ENCODE peak calls at places on chromosomes 4 and X, in four cellular contexts. One of them, this sample, is unnamed.
A peak's percentile ranks its signal among the peaks of the same experiment; 100 is the strongest.

GRCh38 chr4:186770446-186771175 is 47.0 kb upstream of the FAT1 start:
- DNase-seq in spleen: no peak
- DNase-seq in AG09309: peak; percentile 73
- DNase-seq in fibroblast of the aortic adventitia: peak; percentile 26
- DNase-seq in this sample: no peak

GRCh38 chrX:24498181-24498580 is 33.1 kb downstream of the PDK3 start:
- DNase-seq in spleen: no peak
- DNase-seq in fibroblast of the aortic adventitia: peak; percentile 39
- DNase-seq in AG09309: no peak
- DNase-seq in this sample: peak; percentile 31

GRCh38 chr4:48778431-48779094 is 1.5 kb downstream of the FRYL start:
- DNase-seq in AG09309: no peak
- DNase-seq in spleen: no peak
- DNase-seq in fibroblast of the aortic adventitia: peak; percentile 65
- DNase-seq in this sample: no peak

GRCh38 chr4:3524920-3525319 is 7.3 kb downstream of the LRPAP1 start:
- DNase-seq in fibroblast of the aortic adventitia: no peak
- DNase-seq in spleen: peak; percentile 66
- DNase-seq in AG09309: no peak
- DNase-seq in this sample: no peak

GRCh38 chr4:143346208-143346607 is 9.5 kb downstream of the GAB1 start:
- DNase-seq in spleen: no peak
- DNase-seq in fibroblast of the aortic adventitia: no peak
- DNase-seq in AG09309: no peak
- DNase-seq in this sample: no peak

GRCh38 chrX:73289039-73289438 is 74.4 kb upstream of the NAP1L2 start:
- DNase-seq in fibroblast of the aortic adventitia: no peak
- DNase-seq in AG09309: no peak
- DNase-seq in spleen: no peak
- DNase-seq in this sample: no peak

GRCh38 chr4:89193828-89194227 is 82.5 kb downstream of the TIGD2 start:
- DNase-seq in fibroblast of the aortic adventitia: no peak
- DNase-seq in AG09309: no peak
- DNase-seq in spleen: no peak
- DNase-seq in this sample: no peak

GRCh38 chrX:106286053-106286650 is 118.0 kb downstream of the PWWP3B start:
- DNase-seq in spleen: no peak
- DNase-seq in fibroblast of the aortic adventitia: no peak
- DNase-seq in AG09309: no peak
- DNase-seq in this sample: no peak

GRCh38 chr4:75552452-75552851 is 3.4 kb upstream of the ODAPH start:
- DNase-seq in fibroblast of the aortic adventitia: no peak
- DNase-seq in spleen: no peak
- DNase-seq in AG09309: no peak
- DNase-seq in this sample: no peak

GRCh38 chr4:160129439-160129838 is 1026.6 kb downstream of the RAPGEF2 start:
- DNase-seq in spleen: no peak
- DNase-seq in fibroblast of the aortic adventitia: no peak
- DNase-seq in AG09309: no peak
- DNase-seq in this sample: peak; percentile 64

GRCh38 chr4:113131621-113132020 is 82.2 kb downstream of the ANK2 start:
- DNase-seq in AG09309: no peak
- DNase-seq in fibroblast of the aortic adventitia: no peak
- DNase-seq in spleen: no peak
- DNase-seq in this sample: no peak

GRCh38 chr4:112889619-112890294 is 159.7 kb upstream of the ANK2 start:
- DNase-seq in fibroblast of the aortic adventitia: peak; percentile 90
- DNase-seq in AG09309: peak; percentile 82
- DNase-seq in spleen: no peak
- DNase-seq in this sample: no peak

GRCh38 chr4:112562254-112562653 is 46.3 kb upstream of the NEUROG2 start:
- DNase-seq in spleen: no peak
- DNase-seq in AG09309: no peak
- DNase-seq in fibroblast of the aortic adventitia: no peak
- DNase-seq in this sample: no peak

GRCh38 chr4:89434364-89434988 is 126.9 kb upstream of the GPRIN3 start:
- DNase-seq in fibroblast of the aortic adventitia: peak; percentile 37
- DNase-seq in spleen: no peak
- DNase-seq in AG09309: peak; percentile 1
- DNase-seq in this sample: peak; percentile 15

GRCh38 chrX:2176733-2177132 is 324.0 kb downstream of the DHRSX start:
- DNase-seq in spleen: no peak
- DNase-seq in AG09309: no peak
- DNase-seq in fibroblast of the aortic adventitia: no peak
- DNase-seq in this sample: no peak

GRCh38 chrX:49155243-49155899 is 7.2 kb upstream of the MAGIX start:
- DNase-seq in AG09309: no peak
- DNase-seq in spleen: no peak
- DNase-seq in fibroblast of the aortic adventitia: peak; percentile 63
- DNase-seq in this sample: peak; percentile 42

GRCh38 chrX:20653070-20653469 is 386.4 kb upstream of the RPS6KA3 start:
- DNase-seq in AG09309: no peak
- DNase-seq in spleen: no peak
- DNase-seq in fibroblast of the aortic adventitia: no peak
- DNase-seq in this sample: no peak

GRCh38 chr4:73446336-73446938 is 10.4 kb downstream of the AFP start:
- DNase-seq in fibroblast of the aortic adventitia: peak; percentile 65
- DNase-seq in spleen: no peak
- DNase-seq in AG09309: no peak
- DNase-seq in this sample: peak; percentile 32

GRCh38 chr4:28354874-28355273 is 1494.2 kb downstream of the STIM2 start:
- DNase-seq in AG09309: no peak
- DNase-seq in spleen: no peak
- DNase-seq in fibroblast of the aortic adventitia: no peak
- DNase-seq in this sample: no peak

GRCh38 chrX:78708171-78708570 is 39.3 kb upstream of the LPAR4 start:
- DNase-seq in fibroblast of the aortic adventitia: peak; percentile 58
- DNase-seq in spleen: no peak
- DNase-seq in AG09309: peak; percentile 10
- DNase-seq in this sample: peak; percentile 16

GRCh38 chr4:10205223-10205622 is 88.6 kb upstream of the WDR1 start:
- DNase-seq in spleen: no peak
- DNase-seq in fibroblast of the aortic adventitia: peak; percentile 53
- DNase-seq in AG09309: no peak
- DNase-seq in this sample: no peak

GRCh38 chr4:11954093-11954492 is 525.4 kb upstream of the HS3ST1 start:
- DNase-seq in AG09309: no peak
- DNase-seq in fibroblast of the aortic adventitia: peak; percentile 80
- DNase-seq in spleen: no peak
- DNase-seq in this sample: peak; percentile 1

GRCh38 chr4:41214158-41215146 is at the start of gene APBB2:
- DNase-seq in spleen: peak; percentile 87
- DNase-seq in fibroblast of the aortic adventitia: peak; percentile 95
- DNase-seq in AG09309: peak; percentile 84
- DNase-seq in this sample: peak; percentile 93

GRCh38 chrX:142089193-142089592 is 115.9 kb downstream of the MAGEC2 start:
- DNase-seq in spleen: no peak
- DNase-seq in fibroblast of the aortic adventitia: peak; percentile 4
- DNase-seq in AG09309: no peak
- DNase-seq in this sample: no peak

GRCh38 chr4:77600521-77601451 is 4.8 kb upstream of the CXCL13 start:
- DNase-seq in fibroblast of the aortic adventitia: peak; percentile 52
- DNase-seq in spleen: no peak
- DNase-seq in AG09309: no peak
- DNase-seq in this sample: peak; percentile 15

GRCh38 chr4:77593993-77594392 is 11.6 kb upstream of the CXCL13 start:
- DNase-seq in fibroblast of the aortic adventitia: no peak
- DNase-seq in AG09309: no peak
- DNase-seq in spleen: no peak
- DNase-seq in this sample: no peak

GRCh38 chr4:77595361-77595973 is 10.2 kb upstream of the CXCL13 start:
- DNase-seq in fibroblast of the aortic adventitia: no peak
- DNase-seq in spleen: no peak
- DNase-seq in AG09309: no peak
- DNase-seq in this sample: no peak

GRCh38 chr4:77601614-77602187 is 3.9 kb upstream of the CXCL13 start:
- DNase-seq in AG09309: no peak
- DNase-seq in fibroblast of the aortic adventitia: no peak
- DNase-seq in spleen: no peak
- DNase-seq in this sample: no peak

GRCh38 chr4:77599378-77599777 is 6.2 kb upstream of the CXCL13 start:
- DNase-seq in spleen: no peak
- DNase-seq in fibroblast of the aortic adventitia: peak; percentile 59
- DNase-seq in AG09309: no peak
- DNase-seq in this sample: no peak
- TF ChIP-seq CTCF in spleen: peak; percentile 61
- TF ChIP-seq CTCF in fibroblast of the aortic adventitia: peak; percentile 76
- TF ChIP-seq CTCF in AG09309: peak; percentile 79
- TF ChIP-seq CTCF in this sample: peak; percentile 84

GRCh38 chr4:4871267-4872147 is 12.0 kb downstream of the MSX1 start:
- DNase-seq in spleen: no peak
- DNase-seq in AG09309: no peak
- DNase-seq in fibroblast of the aortic adventitia: no peak
- DNase-seq in this sample: no peak
- H3K4me3 ChIP-seq in spleen: no peak overlapping the region
- H3K4me3 ChIP-seq in AG09309: no peak overlapping the region
- H3K4me3 ChIP-seq in fibroblast of the aortic adventitia: no peak overlapping the region
- H3K4me3 ChIP-seq in this sample: no peak overlapping the region

GRCh38 chr4:98611649-98612317 is 46.6 kb downstream of the TSPAN5 start:
- DNase-seq in AG09309: no peak
- DNase-seq in spleen: no peak
- DNase-seq in fibroblast of the aortic adventitia: no peak
- DNase-seq in this sample: no peak
- TF ChIP-seq CTCF in AG09309: no peak
- TF ChIP-seq CTCF in spleen: no peak
- TF ChIP-seq CTCF in fibroblast of the aortic adventitia: no peak
- TF ChIP-seq CTCF in this sample: no peak

GRCh38 chr4:4859010-4859798 is at the start of gene MSX1:
- DNase-seq in spleen: peak; percentile 89
- DNase-seq in AG09309: peak; percentile 41
- DNase-seq in fibroblast of the aortic adventitia: peak; percentile 83
- DNase-seq in this sample: peak; percentile 64
- H3K4me3 ChIP-seq in spleen: peak within 1 kb of the TSS; percentile 56
- H3K4me3 ChIP-seq in AG09309: peak within 1 kb of the TSS; percentile 97
- H3K4me3 ChIP-seq in fibroblast of the aortic adventitia: peak within 1 kb of the TSS; percentile 94
- H3K4me3 ChIP-seq in this sample: peak within 1 kb of the TSS; percentile 79

DNA sequence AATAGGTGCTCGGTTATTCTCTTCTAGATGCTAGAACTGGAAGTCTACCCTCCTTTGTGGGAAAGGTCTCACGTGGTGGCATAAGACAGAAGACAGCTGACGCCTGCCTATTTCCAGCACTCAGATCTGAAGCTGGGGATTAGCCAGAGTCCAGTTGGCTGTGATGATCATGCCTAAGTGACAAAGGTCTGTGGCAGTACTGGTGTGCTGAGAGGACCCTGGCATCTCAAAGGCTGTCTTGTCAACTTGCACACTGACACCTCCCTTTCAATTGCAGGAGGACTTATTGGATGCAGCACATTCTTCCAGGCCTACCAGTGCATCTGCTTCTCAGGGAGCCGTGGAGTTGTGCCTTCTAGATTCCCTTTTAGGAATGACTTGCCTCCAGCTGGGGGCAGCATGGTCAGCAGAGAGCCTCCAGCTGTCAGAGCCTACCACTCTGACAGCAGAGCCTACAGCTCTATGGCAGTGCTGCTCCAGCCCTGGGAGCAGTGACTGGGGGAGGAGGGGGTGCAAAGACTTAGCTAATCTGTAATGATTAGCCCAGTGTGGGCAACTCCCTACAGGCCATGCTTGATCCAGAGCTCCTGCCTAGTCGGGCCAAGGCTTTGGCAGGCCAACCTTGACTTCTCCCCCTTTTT is 13.6 kb upstream of the FGFBP2 start:
- DNase-seq in AG09309: no peak
- DNase-seq in spleen: no peak
- DNase-seq in fibroblast of the aortic adventitia: no peak
- DNase-seq in this sample: no peak
- TF ChIP-seq CTCF in AG09309: no peak
- TF ChIP-seq CTCF in spleen: no peak
- TF ChIP-seq CTCF in fibroblast of the aortic adventitia: no peak
- TF ChIP-seq CTCF in this sample: no peak

GRCh38 chr4:184450743-184451142 is 23.6 kb downstream of the IRF2 start:
- DNase-seq in fibroblast of the aortic adventitia: no peak
- DNase-seq in spleen: no peak
- DNase-seq in AG09309: no peak
- DNase-seq in this sample: no peak
- H3K4me3 ChIP-seq in fibroblast of the aortic adventitia: no peak overlapping the region
- H3K4me3 ChIP-seq in spleen: no peak overlapping the region
- H3K4me3 ChIP-seq in AG09309: no peak overlapping the region
- H3K4me3 ChIP-seq in this sample: no peak overlapping the region

GRCh38 chrX:120450163-120450562 is 18.9 kb downstream of the LAMP2 start:
- DNase-seq in spleen: no peak
- DNase-seq in fibroblast of the aortic adventitia: peak; percentile 10
- DNase-seq in AG09309: no peak
- DNase-seq in this sample: no peak

GRCh38 chrX:120453985-120454384 is 15.1 kb downstream of the LAMP2 start:
- DNase-seq in fibroblast of the aortic adventitia: peak; percentile 21
- DNase-seq in spleen: no peak
- DNase-seq in AG09309: no peak
- DNase-seq in this sample: no peak

GRCh38 chrX:120446503-120446902 is 22.6 kb downstream of the LAMP2 start:
- DNase-seq in fibroblast of the aortic adventitia: peak; percentile 62
- DNase-seq in AG09309: peak; percentile 11
- DNase-seq in spleen: no peak
- DNase-seq in this sample: peak; percentile 53

GRCh38 chrX:120456973-120457372 is 12.1 kb downstream of the LAMP2 start:
- DNase-seq in fibroblast of the aortic adventitia: peak; percentile 41
- DNase-seq in spleen: no peak
- DNase-seq in AG09309: peak; percentile 42
- DNase-seq in this sample: no peak

DNA sequence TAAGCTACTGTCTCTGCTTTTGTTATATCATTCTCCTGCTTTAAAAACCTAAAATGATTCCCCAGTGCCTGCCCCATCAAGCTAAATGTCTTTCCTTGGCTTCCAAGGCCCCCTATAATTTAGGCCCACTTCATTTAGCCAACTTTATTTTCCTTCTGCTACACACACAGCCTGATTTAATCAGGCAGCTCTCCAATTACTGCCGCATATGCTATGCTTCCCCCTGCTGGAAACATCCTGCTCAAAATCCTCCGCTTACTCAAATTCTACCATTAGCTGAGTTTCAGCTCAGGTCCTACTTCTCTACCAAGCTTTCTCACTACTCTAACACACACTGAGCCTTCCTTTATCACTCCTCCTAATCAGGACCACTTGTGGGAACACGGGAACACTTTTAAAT is 17.0 kb downstream of the LAMP2 start:
- DNase-seq in AG09309: no peak
- DNase-seq in fibroblast of the aortic adventitia: peak; percentile 33
- DNase-seq in spleen: no peak
- DNase-seq in this sample: peak; percentile 33
- TF ChIP-seq CTCF in AG09309: peak; percentile 59
- TF ChIP-seq CTCF in fibroblast of the aortic adventitia: peak; percentile 55
- TF ChIP-seq CTCF in spleen: no peak
- TF ChIP-seq CTCF in this sample: peak; percentile 60

This sample was measured in astrocyte of the cerebellum.